ENCODE peak calls at places on chromosome 3, in eight cellular contexts. N is NCI-H1105; V is stimulated activated CD8-positive, alpha-beta memory T cell treated with anti-CD3 and anti-CD28 coated beads, Interleukin-2, amount 100 ng/mL, for 48 hours; T is GM23248; S is iris pigment epithelial cell; F is CD8-positive, alpha-beta memory T cell; G is endothelial cell; A is keratinocyte. R is an unnamed sample.

GRCh38 chr3:63857311-63857710 is 6.3 kb downstream of the THOC7 start:
- DNase-seq in T (no peak), N (no peak), G (no peak), A (no peak), S (peak; percentile 67), F (no peak), V (no peak), R (no peak)

GRCh38 chr3:62323241-62323640 is 50.1 kb downstream of the FEZF2 start:
- DNase-seq in A (no peak), N (no peak), G (no peak), V (no peak), T (no peak), S (no peak), F (no peak), R (no peak)

GRCh38 chr3:189144645-189145044 is 27.1 kb upstream of the TPRG1 start:
- DNase-seq in T (peak; percentile 16), S (peak; percentile 61), G (no peak), N (peak; percentile 96), A (no peak), F (peak; percentile 8), V (no peak), R (no peak)

GRCh38 chr3:75978686-75979085 is 193.3 kb upstream of the ZNF717 start:
- DNase-seq in G (no peak), N (no peak), S (peak; percentile 95), T (peak; percentile 76), V (no peak), A (no peak), F (no peak), R (no peak)

GRCh38 chr3:99884484-99884883 is 66.8 kb downstream of the CMSS1 start:
- DNase-seq in G (no peak), S (no peak), A (no peak), T (no peak), V (no peak), F (no peak), N (no peak), R (no peak)

GRCh38 chr3:37037352-37037751 is 44.0 kb downstream of the MLH1 start:
- DNase-seq in T (no peak), G (no peak), S (no peak), F (no peak), A (no peak), V (no peak), N (no peak), R (no peak)

GRCh38 chr3:8741581-8742355 is 8.2 kb downstream of the CAV3 start:
- DNase-seq in A (no peak), V (no peak), S (peak; percentile 83), N (no peak), G (no peak), F (no peak), T (peak; percentile 85), R (peak; percentile 87)

GRCh38 chr3:48504051-48504946 is at the start of gene SHISA5:
- DNase-seq in V (peak; percentile 53), G (peak; percentile 73), N (no peak), T (peak; percentile 78), A (no peak), S (peak; percentile 51), F (peak; percentile 39), R (peak; percentile 76)

GRCh38 chr3:54853573-54854404 is 74.1 kb downstream of the LRTM1 start:
- DNase-seq in T (peak; percentile 84), F (no peak), S (peak; percentile 56), G (peak; percentile 85), V (peak; percentile 37), A (no peak), N (peak; percentile 30), R (peak; percentile 93)

GRCh38 chr3:122940628-122941086 is 86.9 kb downstream of the SEMA5B start:
- DNase-seq in A (no peak), N (no peak), F (no peak), S (peak; percentile 5), G (no peak), T (peak; percentile 28), V (no peak), R (no peak)

GRCh38 chr3:114144909-114145688 is 33.8 kb downstream of the DRD3 start:
- DNase-seq in F (no peak), N (no peak), G (no peak), V (peak; percentile 20), A (peak; percentile 9), S (peak; percentile 97), T (peak; percentile 96), R (peak; percentile 97)

GRCh38 chr3:193829781-193830180 is 236.8 kb downstream of the OPA1 start:
- DNase-seq in V (no peak), N (no peak), F (no peak), G (no peak), T (peak; percentile 61), A (peak; percentile 71), S (peak; percentile 45), R (peak; percentile 87)

GRCh38 chr3:196012481-196012880 is 69.4 kb downstream of the TFRC start:
- DNase-seq in N (no peak), F (no peak), G (no peak), V (no peak), S (peak; percentile 67), T (peak; percentile 2), A (no peak), R (no peak)

GRCh38 chr3:44050051-44050570 is 191.6 kb upstream of the TOPAZ1 start:
- DNase-seq in A (no peak), S (no peak), V (no peak), N (no peak), F (no peak), G (no peak), T (no peak), R (no peak)

GRCh38 chr3:179322481-179323196 is at the start of gene ZNF639:
- DNase-seq in V (peak; percentile 77), G (peak; percentile 96), T (peak; percentile 94), F (peak; percentile 89), N (peak; percentile 97), A (no peak), S (peak; percentile 78), R (peak; percentile 95)

GRCh38 chr3:170767576-170767941 is 102.4 kb downstream of the RPL22L1 start:
- DNase-seq in A (no peak), S (no peak), V (no peak), T (no peak), F (no peak), G (no peak), N (no peak), R (no peak)

GRCh38 chr3:37338500-37338899 is 164.1 kb upstream of the LRRFIP2 start:
- DNase-seq in F (no peak), N (no peak), S (peak; percentile 57), G (no peak), A (no peak), T (peak; percentile 45), V (no peak), R (no peak)

GRCh38 chr3:145266368-145266767 is 894.6 kb downstream of the PLOD2 start:
- DNase-seq in A (no peak), F (no peak), T (no peak), N (no peak), V (no peak), G (no peak), S (no peak), R (no peak)

GRCh38 chr3:123286308-123287023 is 84.7 kb downstream of the SEC22A start:
- DNase-seq in F (no peak), V (no peak), S (peak; percentile 76), T (peak; percentile 83), N (no peak), A (no peak), G (peak; percentile 78), R (peak; percentile 81)

GRCh38 chr3:177141899-177142651 is 55.2 kb downstream of the TBL1XR1 start:
- DNase-seq in G (no peak), A (no peak), N (no peak), T (no peak), S (no peak), V (no peak), F (peak; percentile 32), R (no peak)

GRCh38 chr3:38640661-38641441 is 8.6 kb downstream of the SCN5A start:
- DNase-seq in G (no peak), N (no peak), T (no peak), F (no peak), V (no peak), A (no peak), S (no peak), R (no peak)

GRCh38 chr3:15646924-15647511 is 45.5 kb downstream of the BTD start:
- DNase-seq in S (peak; percentile 96), G (no peak), N (no peak), V (no peak), T (peak; percentile 99), A (peak; percentile 94), F (no peak), R (peak; percentile 95)

GRCh38 chr3:72317491-72317890 is 530.8 kb downstream of the SHQ1 start:
- DNase-seq in V (no peak), A (no peak), G (no peak), N (no peak), T (peak; percentile 27), S (no peak), F (no peak), R (no peak)

GRCh38 chr3:47385796-47386195 is 5.0 kb downstream of the PTPN23 start:
- DNase-seq in F (no peak), V (no peak), A (no peak), T (no peak), G (no peak), N (no peak), S (no peak), R (no peak)

GRCh38 chr3:177051419-177051818 is 145.9 kb downstream of the TBL1XR1 start:
- DNase-seq in G (no peak), A (no peak), S (no peak), V (no peak), N (peak; percentile 64), T (no peak), F (no peak), R (no peak)

GRCh38 chr3:5276953-5277352 is 89.4 kb downstream of the EDEM1 start:
- DNase-seq in A (no peak), V (no peak), T (no peak), N (no peak), F (no peak), G (no peak), S (no peak), R (no peak)

GRCh38 chr3:137024348-137024747 is 66.6 kb downstream of the IL20RB start:
- DNase-seq in N (no peak), S (no peak), T (no peak), A (no peak), V (no peak), G (no peak), F (no peak), R (no peak)

GRCh38 chr3:197236362-197236761 is 62.0 kb downstream of the DLG1 start:
- DNase-seq in V (no peak), G (no peak), N (no peak), S (no peak), A (no peak), F (no peak), T (no peak), R (no peak)

GRCh38 chr3:57757642-57758297 is 1.7 kb downstream of the SLMAP start:
- DNase-seq in T (peak; percentile 50), S (peak; percentile 66), G (peak; percentile 13), V (no peak), F (no peak), A (no peak), N (peak; percentile 4), R (no peak)

GRCh38 chr3:151226088-151226563 is 23.1 kb upstream of the GPR171 start:
- DNase-seq in G (no peak), A (peak; percentile 75), S (peak; percentile 97), V (no peak), T (peak; percentile 88), N (peak; percentile 15), F (no peak), R (no peak)

GRCh38 chr3:191681198-191681597 is 220.2 kb downstream of the PYDC2 start:
- DNase-seq in T (no peak), G (no peak), V (no peak), A (no peak), S (no peak), F (no peak), N (no peak), R (no peak)

GRCh38 chr3:153162513-153163348 is 705 bp downstream of the RAP2B start:
- DNase-seq in S (peak; percentile 49), T (peak; percentile 72), A (no peak), F (peak; percentile 51), N (peak; percentile 57), V (peak; percentile 23), G (peak; percentile 41), R (peak; percentile 14)

GRCh38 chr3:72912532-72912931 is 24.7 kb downstream of the GXYLT2 start:
- DNase-seq in N (no peak), A (no peak), T (peak; percentile 54), G (no peak), S (peak; percentile 58), V (no peak), F (no peak), R (no peak)

GRCh38 chr3:190183121-190183520 is 62.4 kb upstream of the P3H2 start:
- DNase-seq in S (peak; percentile 99), V (no peak), N (peak; percentile 18), F (no peak), G (no peak), T (peak; percentile 94), A (no peak), R (peak; percentile 87)

R was measured in AG08395.